ENCODE peak calls at places on chromosomes 2 and 18, in four cellular contexts. C is HepG2, G is K562, J is HCT116. M is an unnamed sample.

GRCh38 chr2:46277470-46278190 is 19.6 kb upstream of the EPAS1 start:
- DNase-seq in C (peak; percentile 35), G (no peak), J (no peak), M (no peak)

GRCh38 chr2:64143154-64144056 is 815 bp downstream of the PELI1 start:
- DNase-seq in C (peak; percentile 21), G (peak; percentile 44), J (no peak), M (no peak)

GRCh38 chr2:191690327-191690726 is 12.4 kb downstream of the NABP1 start:
- DNase-seq in C (no peak), G (no peak), J (no peak), M (no peak)

GRCh38 chr2:28445448-28446258 is 50.2 kb upstream of the PLB1 start:
- DNase-seq in C (no peak), G (peak; percentile 20), J (peak; percentile 77), M (no peak)

GRCh38 chr2:11140492-11140891 is 14.8 kb upstream of the SLC66A3 start:
- DNase-seq in C (no peak), G (no peak), J (no peak), M (no peak)

GRCh38 chr2:56450083-56450482 is 266.3 kb downstream of the CCDC85A start:
- DNase-seq in C (no peak), G (no peak), J (no peak), M (no peak)

GRCh38 chr2:15836134-15836941 is 104.0 kb upstream of the MYCN start:
- DNase-seq in C (no peak), G (no peak), J (no peak), M (no peak)

GRCh38 chr2:115171751-115172150 is 729.3 kb downstream of the DPP10 start:
- DNase-seq in C (no peak), G (no peak), J (no peak), M (no peak)

GRCh38 chr2:176124358-176125214 is 2.1 kb downstream of the HOXD9 start:
- DNase-seq in C (no peak), G (no peak), J (no peak), M (peak; percentile 45)

GRCh38 chr2:5067816-5068215 is 624.4 kb upstream of the SOX11 start:
- DNase-seq in C (no peak), G (no peak), J (no peak), M (no peak)

GRCh38 chr2:240932724-240933047 is 26.6 kb downstream of the CROCC2 start:
- DNase-seq in C (no peak), G (no peak), J (no peak), M (no peak)

GRCh38 chr18:80229766-80230745 is 17.3 kb downstream of the PARD6G start:
- DNase-seq in C (no peak), G (no peak), J (no peak), M (no peak)

GRCh38 chr2:58266211-58266610 is 25.1 kb upstream of the FANCL start:
- DNase-seq in C (no peak), G (no peak), J (no peak), M (no peak)

GRCh38 chr18:45361148-45361851 is 254.0 kb upstream of the SLC14A2 start:
- DNase-seq in C (no peak), G (no peak), J (no peak), M (no peak)

GRCh38 chr2:190637903-190638618 is 10.8 kb upstream of the NAB1 start:
- DNase-seq in C (peak; percentile 45), G (no peak), J (no peak), M (no peak)
- H3K27ac ChIP-seq in C (no peak overlapping the region), G (no peak overlapping the region), J (no peak overlapping the region), M (no peak overlapping the region)

DNA sequence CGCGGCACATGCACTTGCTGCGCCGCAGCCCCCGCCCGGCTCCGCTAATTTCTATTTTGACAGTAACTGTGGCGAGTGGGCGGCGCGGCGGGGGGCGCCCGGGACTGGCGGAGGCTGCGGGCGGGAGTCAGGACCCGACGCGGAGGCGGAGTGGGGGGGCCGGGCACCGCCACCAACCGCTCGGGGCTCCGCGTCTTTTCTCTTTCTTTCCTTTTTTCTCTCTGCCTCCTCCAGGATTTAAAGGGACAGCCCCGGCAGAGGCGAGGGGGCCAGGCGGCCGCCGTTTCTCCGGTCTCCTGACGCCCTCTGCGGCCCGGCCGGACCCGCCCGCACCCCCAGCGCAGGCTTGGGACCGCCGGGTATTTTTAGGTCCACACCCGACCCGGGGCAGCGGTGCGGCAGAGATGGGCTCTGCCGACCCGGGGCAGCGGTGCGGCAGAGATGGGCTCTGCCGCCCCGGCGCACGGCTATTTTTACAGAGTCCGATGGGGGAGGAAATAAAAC is 460 bp upstream of the ZBTB7C start:
- DNase-seq in C (no peak), G (no peak), J (no peak), M (peak; percentile 71)
- TF ChIP-seq EZH2 in C (no peak), G (no peak), J (no peak), M (peak; percentile 11)

GRCh38 chr2:200448460-200448859 is 61.4 kb downstream of the KCTD18 start:
- DNase-seq in C (no peak), G (no peak), J (no peak), M (no peak)

GRCh38 chr2:200445284-200445683 is 64.6 kb downstream of the KCTD18 start:
- DNase-seq in C (no peak), G (no peak), J (no peak), M (no peak)

GRCh38 chr2:200449149-200449548 is 60.7 kb downstream of the KCTD18 start:
- DNase-seq in C (no peak), G (no peak), J (no peak), M (no peak)

GRCh38 chr2:200446612-200447011 is 63.3 kb downstream of the KCTD18 start:
- DNase-seq in C (no peak), G (no peak), J (no peak), M (no peak)

GRCh38 chr2:200447139-200447855 is 62.6 kb downstream of the KCTD18 start:
- DNase-seq in C (no peak), G (no peak), J (no peak), M (no peak)
- TF ChIP-seq FOSL1 in C (no peak), G (no peak), J (no peak), M (no peak)

GRCh38 chr2:152466925-152467676 is 132.1 kb downstream of the FMNL2 start:
- DNase-seq in C (no peak), G (no peak), J (no peak), M (no peak)
- H3K27ac ChIP-seq in C (no peak overlapping the region), G (no peak overlapping the region), J (no peak overlapping the region), M (no peak overlapping the region)

DNA sequence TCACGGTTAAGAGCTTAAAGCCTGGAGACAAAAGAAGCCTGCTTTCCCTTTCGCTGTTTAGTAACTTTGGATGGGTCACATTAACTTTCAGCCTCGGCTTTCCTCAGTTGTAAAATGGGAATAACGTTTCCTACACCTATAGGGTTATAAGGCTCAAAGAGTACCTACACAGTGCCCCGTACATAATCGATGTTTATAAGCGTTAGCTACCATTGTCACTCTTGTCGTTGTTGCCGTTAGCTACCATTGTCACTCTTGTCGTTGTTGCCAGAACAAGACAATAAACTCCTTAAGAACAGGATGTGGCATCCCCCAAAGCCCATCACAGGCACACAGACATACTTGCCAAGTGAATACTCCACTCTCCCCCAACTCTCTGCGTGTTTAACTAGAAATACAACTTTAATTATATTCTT is 901 bp upstream of the MFSD6 start:
- DNase-seq in C (no peak), G (no peak), J (no peak), M (no peak)
- TF ChIP-seq EZH2 in C (no peak), G (no peak), J (no peak), M (no peak)

GRCh38 chr2:9658972-9659371 is 28.2 kb upstream of the YWHAQ start:
- DNase-seq in C (no peak), G (no peak), J (no peak), M (no peak)
- TF ChIP-seq FOSL1 in C (no peak), G (no peak), J (no peak), M (no peak)

M was measured in H1.